ENCODE peak calls at places on chromosomes 12 and 14, in six cellular contexts. One of them, this sample, is unnamed.

GRCh38 chr12:113137861-113138783 is 2.6 kb upstream of the RASAL1 start:
- DNase-seq in activated naive CD8-positive, alpha-beta T cell treated with anti-CD3 and anti-CD28 coated beads, Interleukin-2, amount 50 U/mL, for 24 hours: no peak
- DNase-seq in lung: no peak
- DNase-seq in adrenal gland: no peak
- DNase-seq in mucosa of gallbladder: no peak
- DNase-seq in NCI-H1105 treated with DMSO at 0.1 percent for 48 hours: no peak
- DNase-seq in this sample: no peak

GRCh38 chr14:24612186-24612585 is 2.7 kb upstream of the GZMH start:
- DNase-seq in activated naive CD8-positive, alpha-beta T cell treated with anti-CD3 and anti-CD28 coated beads, Interleukin-2, amount 50 U/mL, for 24 hours: no peak
- DNase-seq in lung: no peak
- DNase-seq in adrenal gland: no peak
- DNase-seq in mucosa of gallbladder: no peak
- DNase-seq in NCI-H1105 treated with DMSO at 0.1 percent for 48 hours: peak; percentile 52
- DNase-seq in this sample: no peak

GRCh38 chr14:84108746-84109457 is 1421.0 kb upstream of the FLRT2 start:
- DNase-seq in activated naive CD8-positive, alpha-beta T cell treated with anti-CD3 and anti-CD28 coated beads, Interleukin-2, amount 50 U/mL, for 24 hours: no peak
- DNase-seq in lung: no peak
- DNase-seq in adrenal gland: no peak
- DNase-seq in mucosa of gallbladder: no peak
- DNase-seq in NCI-H1105 treated with DMSO at 0.1 percent for 48 hours: no peak
- DNase-seq in this sample: no peak

GRCh38 chr12:127293507-127294310 is 973.3 kb upstream of the TMEM132C start:
- DNase-seq in activated naive CD8-positive, alpha-beta T cell treated with anti-CD3 and anti-CD28 coated beads, Interleukin-2, amount 50 U/mL, for 24 hours: peak; percentile 39
- DNase-seq in lung: peak; percentile 42
- DNase-seq in adrenal gland: peak; percentile 65
- DNase-seq in mucosa of gallbladder: peak; percentile 68
- DNase-seq in NCI-H1105 treated with DMSO at 0.1 percent for 48 hours: peak; percentile 4
- DNase-seq in this sample: no peak

GRCh38 chr12:79661629-79662028 is 29.1 kb downstream of the PAWR start:
- DNase-seq in activated naive CD8-positive, alpha-beta T cell treated with anti-CD3 and anti-CD28 coated beads, Interleukin-2, amount 50 U/mL, for 24 hours: no peak
- DNase-seq in lung: no peak
- DNase-seq in adrenal gland: no peak
- DNase-seq in mucosa of gallbladder: no peak
- DNase-seq in NCI-H1105 treated with DMSO at 0.1 percent for 48 hours: no peak
- DNase-seq in this sample: no peak

GRCh38 chr12:20946732-20947131 is 136.2 kb downstream of the SLCO1B3 start:
- DNase-seq in activated naive CD8-positive, alpha-beta T cell treated with anti-CD3 and anti-CD28 coated beads, Interleukin-2, amount 50 U/mL, for 24 hours: peak; percentile 4
- DNase-seq in lung: no peak
- DNase-seq in adrenal gland: no peak
- DNase-seq in mucosa of gallbladder: peak; percentile 20
- DNase-seq in NCI-H1105 treated with DMSO at 0.1 percent for 48 hours: peak; percentile 23
- DNase-seq in this sample: no peak

GRCh38 chr12:32586390-32586789 is 92.7 kb upstream of the DNM1L start:
- DNase-seq in activated naive CD8-positive, alpha-beta T cell treated with anti-CD3 and anti-CD28 coated beads, Interleukin-2, amount 50 U/mL, for 24 hours: no peak
- DNase-seq in lung: no peak
- DNase-seq in adrenal gland: no peak
- DNase-seq in mucosa of gallbladder: no peak
- DNase-seq in NCI-H1105 treated with DMSO at 0.1 percent for 48 hours: no peak
- DNase-seq in this sample: no peak

GRCh38 chr14:74469548-74470518 is 23.3 kb downstream of the NPC2 start:
- DNase-seq in activated naive CD8-positive, alpha-beta T cell treated with anti-CD3 and anti-CD28 coated beads, Interleukin-2, amount 50 U/mL, for 24 hours: no peak
- DNase-seq in lung: no peak
- DNase-seq in adrenal gland: no peak
- DNase-seq in mucosa of gallbladder: no peak
- DNase-seq in NCI-H1105 treated with DMSO at 0.1 percent for 48 hours: no peak
- DNase-seq in this sample: no peak

GRCh38 chr12:14723763-14724162 is 27.4 kb upstream of the GUCY2C start:
- DNase-seq in activated naive CD8-positive, alpha-beta T cell treated with anti-CD3 and anti-CD28 coated beads, Interleukin-2, amount 50 U/mL, for 24 hours: peak; percentile 59
- DNase-seq in lung: peak; percentile 37
- DNase-seq in adrenal gland: peak; percentile 69
- DNase-seq in mucosa of gallbladder: peak; percentile 60
- DNase-seq in NCI-H1105 treated with DMSO at 0.1 percent for 48 hours: no peak
- DNase-seq in this sample: no peak

GRCh38 chr12:112685321-112685720 is 106.2 kb upstream of the RPH3A start:
- DNase-seq in activated naive CD8-positive, alpha-beta T cell treated with anti-CD3 and anti-CD28 coated beads, Interleukin-2, amount 50 U/mL, for 24 hours: no peak
- DNase-seq in lung: no peak
- DNase-seq in adrenal gland: no peak
- DNase-seq in mucosa of gallbladder: no peak
- DNase-seq in NCI-H1105 treated with DMSO at 0.1 percent for 48 hours: no peak
- DNase-seq in this sample: no peak

GRCh38 chr12:48969160-48969771 is 2.3 kb downstream of the WNT10B start:
- DNase-seq in activated naive CD8-positive, alpha-beta T cell treated with anti-CD3 and anti-CD28 coated beads, Interleukin-2, amount 50 U/mL, for 24 hours: no peak
- DNase-seq in lung: no peak
- DNase-seq in adrenal gland: no peak
- DNase-seq in mucosa of gallbladder: no peak
- DNase-seq in NCI-H1105 treated with DMSO at 0.1 percent for 48 hours: no peak
- DNase-seq in this sample: no peak

GRCh38 chr12:131108171-131108955 is 154.7 kb downstream of the ADGRD1 start:
- DNase-seq in activated naive CD8-positive, alpha-beta T cell treated with anti-CD3 and anti-CD28 coated beads, Interleukin-2, amount 50 U/mL, for 24 hours: no peak
- DNase-seq in lung: no peak
- DNase-seq in adrenal gland: no peak
- DNase-seq in mucosa of gallbladder: no peak
- DNase-seq in NCI-H1105 treated with DMSO at 0.1 percent for 48 hours: no peak
- DNase-seq in this sample: no peak

GRCh38 chr12:129028824-129029223 is 175.5 kb downstream of the GLT1D1 start:
- DNase-seq in activated naive CD8-positive, alpha-beta T cell treated with anti-CD3 and anti-CD28 coated beads, Interleukin-2, amount 50 U/mL, for 24 hours: no peak
- DNase-seq in lung: peak; percentile 35
- DNase-seq in adrenal gland: no peak
- DNase-seq in mucosa of gallbladder: no peak
- DNase-seq in NCI-H1105 treated with DMSO at 0.1 percent for 48 hours: no peak
- DNase-seq in this sample: no peak

GRCh38 chr14:95998656-95999055 is 40.5 kb upstream of the C14orf132 start:
- DNase-seq in activated naive CD8-positive, alpha-beta T cell treated with anti-CD3 and anti-CD28 coated beads, Interleukin-2, amount 50 U/mL, for 24 hours: no peak
- DNase-seq in lung: no peak
- DNase-seq in adrenal gland: no peak
- DNase-seq in mucosa of gallbladder: no peak
- DNase-seq in NCI-H1105 treated with DMSO at 0.1 percent for 48 hours: peak; percentile 53
- DNase-seq in this sample: peak; percentile 1

This sample was measured in BJ.